ENCODE peak calls at places on chromosome 16, in eight cellular contexts. B is heart right ventricle, T is HL-60, L is cardiac muscle cell, K is GM12865, Z is ascending aorta, F is endodermal cell, Q is neuronal stem cell. V is an unnamed sample.

GRCh38 chr16:2777231-2777902 is at the start of gene ELOB:
- DNase-seq in B (peak), T (peak), L (peak), K (peak), Z (peak), F (peak), Q (peak), V (peak)

GRCh38 chr16:1414532-1415265 is at the start of gene UNKL:
- DNase-seq in B (peak), T (peak), L (peak), K (peak), Z (no peak), F (peak), Q (peak), V (peak)

GRCh38 chr16:15676506-15676905 is 26.5 kb downstream of the NDE1 start:
- DNase-seq in B (no peak), T (no peak), L (no peak), K (no peak), Z (no peak), F (no peak), Q (no peak), V (no peak)

GRCh38 chr16:66515543-66516171 is 34.3 kb downstream of the TK2 start:
- DNase-seq in B (no peak), T (peak), L (peak), K (peak), Z (no peak), F (peak), Q (no peak), V (no peak)

GRCh38 chr16:2856061-2856670 is 1.8 kb downstream of the PRSS22 start:
- DNase-seq in B (no peak), T (no peak), L (no peak), K (no peak), Z (no peak), F (peak), Q (no peak), V (no peak)

GRCh38 chr16:87881327-87882200 is 12.3 kb upstream of the SLC7A5 start:
- DNase-seq in B (no peak), T (no peak), L (no peak), K (no peak), Z (no peak), F (no peak), Q (no peak), V (no peak)

GRCh38 chr16:83011939-83012338 is 385.2 kb downstream of the CDH13 start:
- DNase-seq in B (no peak), T (no peak), L (no peak), K (no peak), Z (no peak), F (no peak), Q (no peak), V (no peak)

GRCh38 chr16:87707097-87707496 is 58.7 kb downstream of the KLHDC4 start:
- DNase-seq in B (no peak), T (no peak), L (no peak), K (no peak), Z (no peak), F (peak), Q (no peak), V (peak)

GRCh38 chr16:67425046-67425445 is 5.9 kb upstream of the HSD11B2 start:
- DNase-seq in B (no peak), T (no peak), L (no peak), K (no peak), Z (no peak), F (no peak), Q (no peak), V (no peak)

GRCh38 chr16:77169650-77170236 is 21.2 kb upstream of the MON1B start:
- DNase-seq in B (no peak), T (peak), L (peak), K (peak), Z (no peak), F (peak), Q (peak), V (peak)

GRCh38 chr16:20944861-20945390 is 44.4 kb downstream of the LYRM1 start:
- DNase-seq in B (no peak), T (peak), L (peak), K (peak), Z (no peak), F (peak), Q (no peak), V (no peak)

GRCh38 chr16:84397090-84397489 is 28.8 kb downstream of the ATP2C2 start:
- DNase-seq in B (no peak), T (no peak), L (no peak), K (no peak), Z (no peak), F (no peak), Q (no peak), V (no peak)

GRCh38 chr16:77840623-77841274 is 52.4 kb downstream of the VAT1L start:
- DNase-seq in B (no peak), T (no peak), L (no peak), K (no peak), Z (no peak), F (no peak), Q (no peak), V (no peak)

GRCh38 chr16:11639925-11640899 is 28.0 kb upstream of the SNN start:
- DNase-seq in B (peak), T (peak), L (peak), K (no peak), Z (peak), F (peak), Q (no peak), V (peak)

GRCh38 chr16:25064967-25065366 is 46.6 kb upstream of the LCMT1 start:
- DNase-seq in B (no peak), T (no peak), L (no peak), K (no peak), Z (no peak), F (no peak), Q (no peak), V (no peak)

GRCh38 chr16:49726155-49726554 is 129.8 kb downstream of the ZNF423 start:
- DNase-seq in B (no peak), T (no peak), L (no peak), K (no peak), Z (no peak), F (no peak), Q (no peak), V (no peak)
- H3K4me3 ChIP-seq in B (no peak), T (no peak), L (no peak), K (no peak), Z (no peak), F (no peak), Q (no peak), V (no peak)

DNA sequence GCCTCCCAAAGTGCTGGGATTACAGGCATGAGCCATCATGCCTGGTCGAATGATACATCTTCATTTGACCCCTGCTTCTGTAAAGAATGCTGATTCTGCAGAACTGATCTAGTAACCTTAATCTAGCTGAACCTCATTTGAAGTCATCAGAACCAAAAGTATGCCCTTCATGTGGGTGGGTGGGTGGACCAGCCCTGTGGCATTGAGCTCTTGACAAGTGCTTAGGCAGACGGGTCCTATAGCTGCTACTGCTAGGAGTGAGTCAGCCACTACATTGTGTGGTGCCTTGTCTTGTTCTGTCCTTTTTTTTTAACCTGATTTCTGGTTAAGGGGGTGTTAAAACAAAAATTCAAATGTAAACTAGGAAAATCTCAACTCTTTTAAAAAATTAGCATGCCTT is 29.6 kb downstream of the SF3B3 start:
- DNase-seq in B (no peak), T (no peak), L (peak), K (no peak), Z (no peak), F (no peak), Q (no peak), V (no peak)
- H3K4me3 ChIP-seq in B (no peak), T (no peak), L (no peak), K (no peak), Z (no peak), F (no peak), Q (no peak), V (no peak)

GRCh38 chr16:31453255-31454204 is 5.8 kb upstream of the ARMC5 start:
- DNase-seq in B (no peak), T (no peak), L (peak), K (no peak), Z (no peak), F (peak), Q (no peak), V (no peak)

GRCh38 chr16:31451681-31452351 is 7.5 kb upstream of the ARMC5 start:
- DNase-seq in B (peak), T (peak), L (peak), K (peak), Z (no peak), F (peak), Q (no peak), V (peak)

GRCh38 chr16:31455601-31456314 is 3.5 kb upstream of the ARMC5 start:
- DNase-seq in B (no peak), T (peak), L (peak), K (no peak), Z (no peak), F (peak), Q (no peak), V (peak)

GRCh38 chr16:31451201-31451600 is 8.1 kb upstream of the ARMC5 start:
- DNase-seq in B (no peak), T (no peak), L (no peak), K (no peak), Z (no peak), F (no peak), Q (no peak), V (no peak)

GRCh38 chr16:31452631-31453106 is 6.6 kb upstream of the ARMC5 start:
- DNase-seq in B (no peak), T (no peak), L (peak), K (no peak), Z (no peak), F (peak), Q (no peak), V (no peak)
- H3K4me3 ChIP-seq in B (no peak), T (no peak), L (no peak), K (no peak), Z (no peak), F (no peak), Q (no peak), V (no peak)

DNA sequence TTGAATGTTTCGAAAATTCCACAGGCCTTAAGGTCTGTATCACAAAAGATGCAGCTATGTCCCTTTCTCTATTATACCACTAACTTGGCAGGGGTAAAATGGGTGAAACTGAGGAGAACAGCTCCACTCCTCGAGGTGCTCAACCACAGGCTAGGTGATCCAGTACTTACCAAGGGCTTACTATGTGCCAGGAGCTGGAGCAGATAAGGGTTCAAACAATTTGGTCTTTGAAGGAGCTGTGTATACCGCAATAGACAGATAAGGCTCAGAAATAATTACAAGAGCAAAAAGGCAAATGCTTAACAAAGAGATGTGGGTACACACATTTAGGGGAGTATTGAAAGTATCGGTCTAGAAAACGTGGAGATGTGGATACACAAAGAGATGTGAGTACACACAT is 1.5 kb downstream of the XPO6 start:
- DNase-seq in B (no peak), T (no peak), L (no peak), K (no peak), Z (no peak), F (no peak), Q (no peak), V (no peak)
- H3K4me3 ChIP-seq in B (peak), T (peak), L (no peak), K (peak), Z (peak), F (peak), Q (no peak), V (peak)

GRCh38 chr16:88943131-88943664 is 33.8 kb downstream of the CBFA2T3 start:
- DNase-seq in B (no peak), T (no peak), L (no peak), K (no peak), Z (no peak), F (no peak), Q (no peak), V (no peak)
- H3K4me3 ChIP-seq in B (no peak), T (no peak), L (no peak), K (no peak), Z (no peak), F (no peak), Q (peak), V (no peak)

GRCh38 chr16:85573045-85573695 is 40.0 kb upstream of the GSE1 start:
- DNase-seq in B (no peak), T (no peak), L (no peak), K (no peak), Z (no peak), F (no peak), Q (no peak), V (no peak)

GRCh38 chr16:85571813-85572619 is 41.1 kb upstream of the GSE1 start:
- DNase-seq in B (no peak), T (peak), L (no peak), K (peak), Z (no peak), F (no peak), Q (no peak), V (no peak)

GRCh38 chr16:85575910-85576309 is 37.2 kb upstream of the GSE1 start:
- DNase-seq in B (no peak), T (no peak), L (no peak), K (no peak), Z (no peak), F (no peak), Q (no peak), V (no peak)

GRCh38 chr16:85574672-85575475 is 38.2 kb upstream of the GSE1 start:
- DNase-seq in B (no peak), T (no peak), L (no peak), K (no peak), Z (no peak), F (no peak), Q (no peak), V (peak)

GRCh38 chr16:85573696-85574641 is 39.2 kb upstream of the GSE1 start:
- DNase-seq in B (peak), T (no peak), L (peak), K (no peak), Z (no peak), F (peak), Q (no peak), V (no peak)
- H3K4me3 ChIP-seq in B (peak), T (no peak), L (no peak), K (no peak), Z (peak), F (no peak), Q (no peak), V (no peak)

GRCh38 chr16:31080756-31081419 is 6.7 kb downstream of the ZNF646 start:
- DNase-seq in B (no peak), T (peak), L (no peak), K (no peak), Z (no peak), F (no peak), Q (no peak), V (no peak)

GRCh38 chr16:31080035-31080629 is 5.9 kb downstream of the ZNF646 start:
- DNase-seq in B (no peak), T (no peak), L (no peak), K (no peak), Z (no peak), F (no peak), Q (no peak), V (no peak)

GRCh38 chr16:31082368-31083045 is 6.2 kb downstream of the PRSS53 start:
- DNase-seq in B (no peak), T (no peak), L (no peak), K (no peak), Z (no peak), F (no peak), Q (no peak), V (no peak)

GRCh38 chr16:31083081-31083480 is 5.7 kb downstream of the PRSS53 start:
- DNase-seq in B (no peak), T (no peak), L (no peak), K (no peak), Z (no peak), F (no peak), Q (no peak), V (no peak)

GRCh38 chr16:31081428-31082351 is 7.1 kb downstream of the PRSS53 start:
- DNase-seq in B (no peak), T (no peak), L (no peak), K (no peak), Z (no peak), F (no peak), Q (no peak), V (no peak)
- H3K4me3 ChIP-seq in B (no peak), T (no peak), L (no peak), K (no peak), Z (no peak), F (no peak), Q (no peak), V (no peak)

GRCh38 chr16:86501989-86502855 is 8.1 kb upstream of the FOXF1 start:
- DNase-seq in B (no peak), T (no peak), L (no peak), K (no peak), Z (no peak), F (no peak), Q (no peak), V (no peak)
- H3K4me3 ChIP-seq in B (no peak), T (no peak), L (no peak), K (no peak), Z (no peak), F (no peak), Q (no peak), V (no peak)

GRCh38 chr16:47460755-47461597 is at the start of the genes ITFG1 and PHKB:
- DNase-seq in B (peak), T (peak), L (peak), K (peak), Z (peak), F (peak), Q (peak), V (peak)

GRCh38 chr16:47461598-47462266 is 601 bp downstream of the PHKB start:
- DNase-seq in B (no peak), T (peak), L (peak), K (peak), Z (no peak), F (no peak), Q (no peak), V (no peak)

GRCh38 chr16:47458331-47458730 is 2.5 kb downstream of the ITFG1 start:
- DNase-seq in B (no peak), T (no peak), L (no peak), K (no peak), Z (no peak), F (no peak), Q (no peak), V (no peak)

GRCh38 chr16:47460301-47460754 is 535 bp downstream of the ITFG1 start:
- DNase-seq in B (no peak), T (no peak), L (no peak), K (no peak), Z (no peak), F (no peak), Q (no peak), V (no peak)

GRCh38 chr16:47459603-47460002 is 1.3 kb downstream of the ITFG1 start:
- DNase-seq in B (no peak), T (no peak), L (no peak), K (no peak), Z (no peak), F (no peak), Q (no peak), V (no peak)
- H3K4me3 ChIP-seq in B (peak), T (peak), L (peak), K (peak), Z (peak), F (peak), Q (no peak), V (no peak)

V was measured in WERI-Rb-1.